ENCODE peak calls at places on chromosomes 2 and 18, in four cellular contexts. K is cardiac septum, A is mucosa of gallbladder, T is HT-29. S is an unnamed sample.

GRCh38 chr2:28210535-28210934 is 182.1 kb upstream of the FOSL2 start:
- DNase-seq in K (no peak), A (no peak), T (no peak), S (no peak)

GRCh38 chr2:74821177-74822124 is 12.5 kb upstream of the HK2 start:
- DNase-seq in K (no peak), A (no peak), T (no peak), S (no peak)

GRCh38 chr2:154914606-154915005 is 216.1 kb downstream of the KCNJ3 start:
- DNase-seq in K (no peak), A (no peak), T (no peak), S (no peak)

GRCh38 chr2:197251576-197251975 is 59.0 kb downstream of the ANKRD44 start:
- DNase-seq in K (no peak), A (no peak), T (no peak), S (no peak)

GRCh38 chr18:45589559-45590041 is 25.7 kb upstream of the SLC14A2 start:
- DNase-seq in K (no peak), A (no peak), T (no peak), S (no peak)

GRCh38 chr2:239184968-239185903 is 215.6 kb downstream of the HDAC4 start:
- DNase-seq in K (peak; percentile 68), A (no peak), T (no peak), S (peak; percentile 67)

GRCh38 chr2:210169871-210170441 is 1.3 kb downstream of the KANSL1L start:
- DNase-seq in K (no peak), A (no peak), T (peak; percentile 61), S (no peak)

GRCh38 chr18:48836231-48836805 is 114.4 kb downstream of the SMAD7 start:
- DNase-seq in K (peak; percentile 27), A (no peak), T (no peak), S (no peak)

GRCh38 chr2:64327510-64328414 is 126.2 kb upstream of the LGALSL start:
- DNase-seq in K (peak; percentile 85), A (peak; percentile 64), T (peak; percentile 61), S (no peak)

GRCh38 chr2:3316456-3317276 is 61.0 kb downstream of the EIPR1 start:
- DNase-seq in K (no peak), A (no peak), T (no peak), S (no peak)

GRCh38 chr2:238911376-238912227 is 63.7 kb downstream of the TWIST2 start:
- DNase-seq in K (peak; percentile 59), A (no peak), T (no peak), S (peak; percentile 62)

GRCh38 chr18:78813898-78814297 is 165.7 kb upstream of the SALL3 start:
- DNase-seq in K (peak; percentile 29), A (no peak), T (no peak), S (no peak)

GRCh38 chr2:237132799-237133198 is 47.1 kb downstream of the COPS8 start:
- DNase-seq in K (no peak), A (no peak), T (peak; percentile 59), S (peak; percentile 54)

GRCh38 chr2:216807861-216808272 is 52.0 kb downstream of the TNP1 start:
- DNase-seq in K (no peak), A (no peak), T (no peak), S (no peak)

GRCh38 chr2:101617786-101618185 is 79.7 kb upstream of the MAP4K4 start:
- DNase-seq in K (no peak), A (no peak), T (no peak), S (no peak)

GRCh38 chr2:113848758-113849460 is 41.0 kb upstream of the ACTR3 start:
- DNase-seq in K (no peak), A (no peak), T (no peak), S (no peak)

GRCh38 chr18:42773870-42774269 is 341.6 kb downstream of the RIT2 start:
- DNase-seq in K (no peak), A (no peak), T (no peak), S (no peak)

GRCh38 chr2:148922776-148923175 is 47.7 kb downstream of the KIF5C start:
- DNase-seq in K (no peak), A (no peak), T (no peak), S (no peak)

GRCh38 chr2:190410171-190410570 is 2.0 kb downstream of the MFSD6 start:
- DNase-seq in K (no peak), A (no peak), T (no peak), S (no peak)

GRCh38 chr2:148794558-148794957 is 80.5 kb upstream of the KIF5C start:
- DNase-seq in K (no peak), A (no peak), T (no peak), S (no peak)

GRCh38 chr2:200263279-200263678 is 43.2 kb upstream of the SPATS2L start:
- DNase-seq in K (no peak), A (no peak), T (no peak), S (no peak)

GRCh38 chr2:120765031-120765910 is 29.6 kb downstream of the GLI2 start:
- DNase-seq in K (peak; percentile 75), A (no peak), T (no peak), S (no peak)

GRCh38 chr18:11392292-11392691 is 217.1 kb upstream of the SLC35G4 start:
- DNase-seq in K (no peak), A (no peak), T (peak; percentile 22), S (no peak)

S was measured in coronary artery.